ENCODE peak calls at places on chromosomes 1 and 21, in seven cellular contexts. H is T-helper 2 cell treated with Interferon-gamma antibody and Interleukin-4, amounts not matched to agents 5 μg/mL and 100 μg/mL, for 36 hours; E is neural crest cell; W is stimulated activated CD4-positive, alpha-beta T cell treated with anti-CD3 and anti-CD28 coated beads, Interleukin-12 subunit alpha, Interleukin-12 subunit beta, amount 100 ng/mL, for 48 hours; Q is brain microvascular endothelial cell; B is Calu3; P is NCI-H345. S is an unnamed sample.

GRCh38 chr1:70143052-70143659 is 62.2 kb downstream of the LRRC40 start:
- DNase-seq in H (no peak), E (no peak), W (no peak), Q (peak; percentile 24), B (no peak), P (no peak), S (peak; percentile 11)

GRCh38 chr1:228304766-228305395 is 97.0 kb downstream of the OBSCN start:
- DNase-seq in H (no peak), E (no peak), W (no peak), Q (no peak), B (no peak), P (no peak), S (no peak)

GRCh38 chr1:216075339-216075738 is 347.9 kb downstream of the USH2A start:
- DNase-seq in H (no peak), E (no peak), W (no peak), Q (no peak), B (no peak), P (no peak), S (peak; percentile 34)

GRCh38 chr1:168360151-168360550 is 79.5 kb downstream of the TBX19 start:
- DNase-seq in H (peak; percentile 79), E (no peak), W (no peak), Q (no peak), B (no peak), P (no peak), S (peak; percentile 55)

GRCh38 chr1:222970040-222970439 is 155.2 kb downstream of the DISP1 start:
- DNase-seq in H (no peak), E (no peak), W (no peak), Q (no peak), B (no peak), P (no peak), S (no peak)

GRCh38 chr21:30436986-30437385 is 3.1 kb upstream of the KRTAP15-1 start:
- DNase-seq in H (no peak), E (no peak), W (no peak), Q (no peak), B (no peak), P (no peak), S (no peak)

GRCh38 chr1:155052412-155053400 is 1.6 kb downstream of the ADAM15 start:
- DNase-seq in H (peak; percentile 20), E (no peak), W (no peak), Q (no peak), B (peak; percentile 64), P (peak; percentile 55), S (peak; percentile 61)

GRCh38 chr1:227888404-227889046 is 59.2 kb downstream of the WNT9A start:
- DNase-seq in H (no peak), E (no peak), W (no peak), Q (no peak), B (no peak), P (no peak), S (no peak)

GRCh38 chr1:91335607-91336006 is 69.0 kb downstream of the HFM1 start:
- DNase-seq in H (no peak), E (no peak), W (no peak), Q (peak; percentile 12), B (no peak), P (no peak), S (no peak)

GRCh38 chr1:169944621-169945020 is 50.9 kb upstream of the SCYL3 start:
- DNase-seq in H (no peak), E (no peak), W (no peak), Q (no peak), B (no peak), P (no peak), S (no peak)

GRCh38 chr1:234610582-234611152 is 689 bp upstream of the IRF2BP2 start:
- DNase-seq in H (peak; percentile 93), E (peak; percentile 69), W (peak; percentile 83), Q (peak; percentile 93), B (peak; percentile 96), P (peak; percentile 96), S (peak; percentile 81)

GRCh38 chr21:44006017-44006624 is 6.0 kb upstream of the TRAPPC10 start:
- DNase-seq in H (no peak), E (no peak), W (no peak), Q (peak; percentile 96), B (peak; percentile 47), P (no peak), S (peak; percentile 94)

GRCh38 chr21:31459457-31459856 is 115.4 kb upstream of the TIAM1 start:
- DNase-seq in H (no peak), E (no peak), W (no peak), Q (no peak), B (no peak), P (no peak), S (no peak)

GRCh38 chr1:226738421-226738994 is 574 bp downstream of the ITPKB start:
- DNase-seq in H (peak; percentile 42), E (peak; percentile 36), W (no peak), Q (no peak), B (peak; percentile 50), P (peak; percentile 41), S (no peak)

GRCh38 chr1:226104671-226105121 is 42.2 kb downstream of the H3-3A start:
- DNase-seq in H (no peak), E (no peak), W (no peak), Q (peak; percentile 15), B (no peak), P (no peak), S (no peak)

GRCh38 chr1:17551755-17552234 is 12.3 kb downstream of the ARHGEF10L start:
- DNase-seq in H (no peak), E (no peak), W (no peak), Q (no peak), B (peak; percentile 48), P (no peak), S (peak; percentile 75)

GRCh38 chr1:36920371-36920770 is 113.9 kb downstream of the GRIK3 start:
- DNase-seq in H (no peak), E (no peak), W (no peak), Q (no peak), B (no peak), P (no peak), S (no peak)

GRCh38 chr1:185349556-185349955 is 32.5 kb upstream of the IVNS1ABP start:
- DNase-seq in H (no peak), E (no peak), W (no peak), Q (no peak), B (no peak), P (no peak), S (no peak)

GRCh38 chr1:173206816-173207595 is at the start of gene TNFSF4:
- DNase-seq in H (peak; percentile 25), E (no peak), W (no peak), Q (no peak), B (no peak), P (no peak), S (no peak)

GRCh38 chr1:233237623-233238022 is 57.9 kb downstream of the PCNX2 start:
- DNase-seq in H (no peak), E (no peak), W (no peak), Q (no peak), B (no peak), P (no peak), S (no peak)

GRCh38 chr1:32404956-32405355 is 10.7 kb upstream of the BSDC1 start:
- DNase-seq in H (no peak), E (no peak), W (no peak), Q (no peak), B (no peak), P (no peak), S (no peak)

GRCh38 chr1:241423541-241424479 is 66.8 kb upstream of the RGS7 start:
- DNase-seq in H (no peak), E (peak; percentile 18), W (peak; percentile 3), Q (no peak), B (peak; percentile 65), P (peak; percentile 74), S (no peak)

GRCh38 chr21:32334980-32335471 is 36.4 kb downstream of the MRAP start:
- DNase-seq in H (no peak), E (no peak), W (no peak), Q (no peak), B (no peak), P (no peak), S (no peak)

GRCh38 chr1:245234217-245235120 is 79.7 kb downstream of the KIF26B start:
- DNase-seq in H (no peak), E (peak; percentile 44), W (no peak), Q (peak; percentile 1), B (no peak), P (peak; percentile 59), S (no peak)

GRCh38 chr1:235315735-235316134 is 12.2 kb downstream of the ARID4B start:
- DNase-seq in H (no peak), E (no peak), W (no peak), Q (no peak), B (no peak), P (no peak), S (no peak)

GRCh38 chr21:31180256-31181088 is 142.2 kb upstream of the KRTAP19-8 start:
- DNase-seq in H (no peak), E (peak; percentile 14), W (no peak), Q (peak; percentile 39), B (peak; percentile 2), P (peak; percentile 17), S (peak; percentile 9)

GRCh38 chr1:218592688-218593087 is 247.6 kb downstream of the TGFB2 start:
- DNase-seq in H (no peak), E (no peak), W (no peak), Q (peak; percentile 35), B (no peak), P (no peak), S (peak; percentile 33)